ENCODE peak calls at places on chromosomes 1 and 21, in seven cellular contexts. D, Z, L, J, G, V and A are unnamed samples.

GRCh38 chr21:29477941-29478340 is 179.2 kb downstream of the BACH1 start:
- DNase-seq in J (no peak), D (no peak), G (no peak), Z (peak), V (no peak), L (peak), A (peak)

GRCh38 chr1:117655220-117655577 is 49.4 kb downstream of the TENT5C start:
- DNase-seq in G (no peak), V (peak), J (no peak), L (no peak), Z (peak), D (no peak), A (peak)

GRCh38 chr21:37253991-37254390 is 13.1 kb downstream of the VPS26C start:
- DNase-seq in L (peak), V (no peak), Z (peak), G (no peak), J (no peak), D (no peak), A (no peak)

GRCh38 chr1:20168547-20169491 is 17.1 kb upstream of the UBXN10 start:
- DNase-seq in L (no peak), G (no peak), Z (no peak), V (no peak), D (no peak), J (peak), A (no peak)

GRCh38 chr1:175679931-175680652 is 63.3 kb downstream of the TNR start:
- DNase-seq in J (no peak), G (peak), D (no peak), Z (no peak), L (no peak), V (no peak), A (no peak)

GRCh38 chr1:165162671-165163241 is 193.8 kb downstream of the LMX1A start:
- DNase-seq in J (no peak), L (no peak), Z (peak), G (peak), D (no peak), V (no peak), A (peak)

GRCh38 chr21:25887646-25888321 is 153.0 kb downstream of the GABPA start:
- DNase-seq in Z (no peak), G (no peak), J (peak), D (no peak), V (no peak), L (no peak), A (no peak)

GRCh38 chr1:51265618-51266017 is 29.5 kb downstream of the RNF11 start:
- DNase-seq in Z (no peak), G (no peak), J (no peak), D (no peak), L (no peak), V (no peak), A (no peak)

GRCh38 chr1:204837440-204838084 is 33.1 kb upstream of the NFASC start:
- DNase-seq in D (peak), G (no peak), L (peak), V (no peak), Z (peak), J (no peak), A (peak)

GRCh38 chr21:46037338-46038325 is 56.1 kb downstream of the COL6A1 start:
- DNase-seq in J (no peak), Z (no peak), D (no peak), G (no peak), V (no peak), L (no peak), A (no peak)

GRCh38 chr1:215523128-215523861 is 43.8 kb upstream of the KCTD3 start:
- DNase-seq in Z (peak), D (no peak), V (no peak), L (peak), J (no peak), G (no peak), A (no peak)

GRCh38 chr21:36379236-36379635 is 6.0 kb upstream of the CHAF1B start:
- DNase-seq in J (no peak), V (no peak), Z (no peak), L (no peak), G (no peak), D (no peak), A (no peak)

GRCh38 chr1:54567961-54568360 is 19.9 kb downstream of the ACOT11 start:
- DNase-seq in D (no peak), V (no peak), G (no peak), J (no peak), Z (peak), L (peak), A (peak)

GRCh38 chr1:175873290-175873689 is 129.9 kb upstream of the TNR start:
- DNase-seq in L (no peak), D (no peak), Z (no peak), G (no peak), J (no peak), V (no peak), A (no peak)

GRCh38 chr1:56034222-56034621 is 545.1 kb downstream of the PLPP3 start:
- DNase-seq in G (no peak), Z (no peak), L (peak), D (peak), J (no peak), V (no peak), A (no peak)

GRCh38 chr21:46100426-46100825 is 2.5 kb downstream of the COL6A2 start:
- DNase-seq in V (no peak), D (no peak), Z (no peak), L (peak), J (no peak), G (peak), A (peak)

GRCh38 chr21:28587748-28588147 is 404.9 kb downstream of the LTN1 start:
- DNase-seq in V (no peak), D (no peak), G (no peak), Z (peak), L (peak), J (no peak), A (peak)

GRCh38 chr1:159900086-159900680 is at the start of gene CFAP45:
- DNase-seq in G (peak), J (peak), D (no peak), L (peak), V (peak), Z (peak), A (peak)

GRCh38 chr1:53121319-53122172 is 20.9 kb downstream of the SLC1A7 start:
- DNase-seq in D (no peak), G (peak), V (no peak), J (peak), Z (no peak), L (peak), A (no peak)

GRCh38 chr1:242824435-242824834 is 299.9 kb upstream of the PLD5 start:
- DNase-seq in G (no peak), Z (peak), J (no peak), V (no peak), L (no peak), D (no peak), A (peak)

GRCh38 chr1:117580436-117580835 is 25.4 kb upstream of the TENT5C start:
- DNase-seq in D (no peak), Z (peak), J (no peak), V (no peak), G (peak), L (no peak), A (no peak)

GRCh38 chr1:42943166-42943565 is 15.5 kb downstream of the SLC2A1 start:
- DNase-seq in Z (peak), G (no peak), D (no peak), J (peak), L (no peak), V (peak), A (peak)

GRCh38 chr1:218846166-218846565 is 327.5 kb upstream of the LYPLAL1 start:
- DNase-seq in G (no peak), J (no peak), D (no peak), V (no peak), L (peak), Z (no peak), A (peak)

GRCh38 chr1:33390550-33390949 is 40.3 kb downstream of the PHC2 start:
- DNase-seq in L (peak), G (no peak), D (peak), Z (no peak), V (no peak), J (no peak), A (no peak)

GRCh38 chr1:243926803-243927245 is 76.8 kb upstream of the AKT3 start:
- DNase-seq in G (no peak), Z (peak), L (peak), D (no peak), V (no peak), J (no peak), A (peak)

GRCh38 chr1:46996659-46997281 is 26.7 kb upstream of the CYP4X1 start:
- DNase-seq in J (no peak), V (no peak), G (no peak), L (peak), D (no peak), Z (peak), A (peak)

GRCh38 chr1:24067978-24068377 is 44.0 kb downstream of the MYOM3 start:
- DNase-seq in D (no peak), L (no peak), J (no peak), Z (no peak), G (no peak), V (no peak), A (no peak)

GRCh38 chr1:10694633-10695627 is 101.5 kb downstream of the CASZ1 start:
- DNase-seq in V (peak), G (peak), J (peak), D (no peak), L (peak), Z (peak), A (peak)

GRCh38 chr1:6251681-6252373 is 7.8 kb downstream of the HES3 start:
- DNase-seq in J (no peak), Z (no peak), V (no peak), G (no peak), L (no peak), D (no peak), A (no peak)

GRCh38 chr1:239058190-239058589 is 328.2 kb upstream of the CHRM3 start:
- DNase-seq in D (no peak), J (no peak), L (no peak), Z (no peak), V (no peak), G (no peak), A (no peak)

DNA sequence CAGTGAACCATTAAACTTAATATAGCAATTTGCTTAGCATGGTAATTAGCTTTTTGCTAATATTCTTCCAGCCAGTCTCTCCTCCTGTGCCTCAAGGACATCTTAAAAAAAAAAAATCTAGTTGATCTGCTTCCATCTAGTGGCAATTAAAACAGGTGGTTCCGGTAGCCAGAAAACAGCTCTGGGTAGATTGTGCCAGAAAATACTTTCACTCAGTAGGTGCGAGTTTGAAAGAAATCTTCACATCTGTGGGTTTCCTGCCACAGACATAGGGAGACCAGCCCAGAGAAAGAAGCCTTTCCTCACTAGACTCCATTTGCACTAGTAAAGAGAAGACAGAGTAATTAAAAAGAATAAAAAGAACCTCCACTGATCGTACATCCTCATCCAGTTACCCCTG is 17.1 kb downstream of the SELL start:
- DNase-seq in V (no peak), Z (no peak), J (no peak), L (no peak), D (no peak), G (no peak), A (no peak)
- TF ChIP-seq CTCF in V (no peak), Z (no peak), J (no peak), L (no peak), D (no peak), G (no peak), A (no peak)

DNA sequence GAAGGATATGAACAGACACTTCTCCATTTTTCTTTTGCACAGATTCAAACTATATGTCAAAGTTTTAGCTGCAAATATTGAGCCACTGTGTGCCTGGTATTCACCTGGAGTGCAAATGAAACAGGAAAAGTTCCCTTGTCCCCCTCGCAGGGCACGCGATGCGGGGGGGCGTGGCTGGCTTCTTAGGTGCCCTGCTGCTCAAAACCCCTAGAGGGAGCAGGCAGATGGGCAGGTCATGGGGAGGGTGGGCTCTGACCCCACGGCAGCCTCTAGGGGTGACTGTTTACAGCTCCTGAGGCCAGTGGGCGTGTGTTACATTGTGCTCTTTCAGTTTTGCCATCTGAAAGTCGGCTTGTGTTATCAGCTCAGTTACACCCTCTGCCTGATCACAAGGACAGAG is 931.2 kb upstream of the B3GALT2 start:
- DNase-seq in J (peak), Z (no peak), G (no peak), L (no peak), D (no peak), V (no peak), A (no peak)
- TF ChIP-seq CTCF in J (no peak), Z (no peak), G (no peak), L (no peak), D (no peak), V (no peak), A (peak)

GRCh38 chr1:167342846-167343245 is 122.2 kb downstream of the POU2F1 start:
- DNase-seq in Z (peak), D (no peak), G (no peak), V (no peak), L (no peak), J (no peak), A (peak)
- TF ChIP-seq CTCF in Z (peak), D (no peak), G (no peak), V (no peak), L (no peak), J (no peak), A (peak)

GRCh38 chr1:228867093-228867950 is 132.0 kb downstream of the RHOU start:
- DNase-seq in L (no peak), Z (no peak), V (no peak), J (no peak), D (no peak), G (peak), A (no peak)

GRCh38 chr1:228869312-228869824 is 134.1 kb downstream of the RHOU start:
- DNase-seq in J (no peak), G (peak), Z (no peak), L (no peak), D (no peak), V (no peak), A (no peak)

GRCh38 chr1:228870041-228870713 is 134.9 kb downstream of the RHOU start:
- DNase-seq in G (peak), Z (no peak), J (no peak), V (no peak), D (no peak), L (no peak), A (no peak)

GRCh38 chr1:228867951-228868730 is 132.9 kb downstream of the RHOU start:
- DNase-seq in G (peak), Z (no peak), L (no peak), J (peak), D (no peak), V (no peak), A (peak)

GRCh38 chr1:228868731-228869024 is 133.4 kb downstream of the RHOU start:
- DNase-seq in L (no peak), V (no peak), G (peak), D (no peak), J (no peak), Z (no peak), A (no peak)
- TF ChIP-seq CTCF in L (no peak), V (no peak), G (no peak), D (no peak), J (no peak), Z (no peak), A (no peak)

GRCh38 chr1:111197598-111198289 is 2.7 kb downstream of the DENND2D start:
- DNase-seq in L (no peak), G (no peak), V (no peak), Z (no peak), J (no peak), D (no peak), A (peak)
- TF ChIP-seq CTCF in L (no peak), G (no peak), V (no peak), Z (peak), J (no peak), D (peak), A (no peak)

GRCh38 chr1:180632326-180633088 is 685 bp downstream of the XPR1 start:
- DNase-seq in L (no peak), Z (no peak), J (peak), D (no peak), G (peak), V (peak), A (peak)
- TF ChIP-seq CTCF in L (no peak), Z (peak), J (no peak), D (peak), G (no peak), V (no peak), A (peak)

DNA sequence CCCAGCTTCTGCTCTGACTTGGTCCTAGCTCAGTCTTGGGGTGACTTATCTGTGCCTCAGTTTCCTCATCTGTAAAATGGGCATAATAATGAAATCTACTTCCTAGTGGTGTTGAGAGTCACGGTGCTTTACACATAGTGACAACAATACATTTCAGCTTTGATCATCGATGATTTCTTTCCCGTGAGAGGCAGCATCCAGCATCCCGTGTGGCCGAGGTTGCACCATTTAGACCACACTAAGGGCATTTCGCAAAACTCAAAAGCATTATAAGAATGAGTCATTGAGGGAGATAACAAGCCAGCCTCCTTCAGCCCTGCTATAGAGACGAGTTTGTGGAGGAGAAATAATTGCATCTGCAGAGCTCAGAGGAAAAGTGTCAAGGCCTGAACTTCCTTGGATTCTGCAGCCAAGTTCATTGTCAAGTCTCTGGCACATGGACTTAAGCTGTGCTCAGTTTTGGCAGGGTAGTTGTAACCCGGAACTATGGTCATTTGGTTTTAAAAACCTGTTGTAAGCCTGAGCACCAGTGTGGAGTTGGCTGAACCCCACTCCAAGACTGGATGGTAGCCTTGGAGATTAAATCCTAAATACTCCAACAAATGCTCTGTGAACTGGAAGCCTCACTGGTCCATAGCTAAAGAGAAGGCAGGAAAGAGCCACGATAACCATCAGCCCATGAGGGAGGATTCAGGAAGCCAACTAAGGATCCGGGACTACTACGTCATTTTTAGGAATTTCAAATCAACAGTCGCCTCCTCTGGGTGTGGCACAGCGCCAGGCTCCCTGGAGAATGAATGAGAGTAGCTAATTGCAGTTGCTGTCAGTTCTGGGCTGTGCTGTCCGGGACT is 64.2 kb downstream of the TCP10L start:
- DNase-seq in D (peak), L (peak), V (peak), G (peak), Z (peak), J (peak), A (peak)
- TF ChIP-seq CTCF in D (no peak), L (no peak), V (no peak), G (no peak), Z (no peak), J (no peak), A (no peak)

GRCh38 chr1:44239337-44239960 is 26.2 kb downstream of the DMAP1 start:
- DNase-seq in V (no peak), J (no peak), D (no peak), L (peak), G (no peak), Z (peak), A (no peak)
- TF ChIP-seq CTCF in V (no peak), J (no peak), D (peak), L (peak), G (no peak), Z (no peak), A (no peak)